ENCODE peak calls at places on chromosomes 6 and 20, in four cellular contexts. K is fibroblast of lung, X is PC-3, L is A549. W is an unnamed sample.

GRCh38 chr20:43322851-43323250 is 133.1 kb upstream of the PTPRT start:
- DNase-seq in K (no peak), L (no peak), X (no peak), W (no peak)

GRCh38 chr6:155782739-155783459 is 327.3 kb upstream of the NOX3 start:
- DNase-seq in L (no peak), X (peak), K (peak), W (no peak)

GRCh38 chr6:93679836-93680235 is 260.5 kb upstream of the EPHA7 start:
- DNase-seq in K (peak), L (no peak), X (no peak), W (no peak)

GRCh38 chr6:149508485-149508884 is 23.7 kb upstream of the ZC3H12D start:
- DNase-seq in L (no peak), X (no peak), K (peak), W (no peak)

GRCh38 chr6:9521152-9521530 is 893.7 kb downstream of the TFAP2A start:
- DNase-seq in L (no peak), X (no peak), K (no peak), W (no peak)

GRCh38 chr20:62117658-62118057 is 4.6 kb upstream of the LSM14B start:
- DNase-seq in L (no peak), X (no peak), K (no peak), W (no peak)

GRCh38 chr6:127243501-127243900 is 23.2 kb upstream of the RNF146 start:
- DNase-seq in K (peak), L (no peak), X (no peak), W (no peak)

GRCh38 chr20:16351415-16351814 is 221.8 kb downstream of the KIF16B start:
- DNase-seq in X (no peak), L (no peak), K (no peak), W (no peak)

GRCh38 chr6:52663120-52663934 is 7.6 kb upstream of the TMEM14A start:
- DNase-seq in L (peak), X (peak), K (peak), W (peak)

GRCh38 chr20:17733781-17734304 is 34.1 kb downstream of the BANF2 start:
- DNase-seq in X (no peak), L (no peak), K (no peak), W (no peak)

GRCh38 chr20:39795401-39796272 is 833.5 kb downstream of the DHX35 start:
- DNase-seq in X (no peak), L (no peak), K (peak), W (no peak)

GRCh38 chr6:43613721-43614395 is 15.2 kb downstream of the GTPBP2 start:
- DNase-seq in K (no peak), X (no peak), L (no peak), W (no peak)

GRCh38 chr20:34475979-34476736 is 40.1 kb upstream of the DYNLRB1 start:
- DNase-seq in K (peak), L (peak), X (peak), W (peak)
- H3K4me2 ChIP-seq in K (no peak), L (peak), X (peak), W (no peak)

GRCh38 chr20:37319120-37319717 is 26.7 kb upstream of the SRC start:
- DNase-seq in K (peak), X (no peak), L (no peak), W (no peak)

GRCh38 chr20:37316775-37317170 is 27.3 kb downstream of the MANBAL start:
- DNase-seq in X (no peak), K (no peak), L (no peak), W (no peak)

GRCh38 chr20:37317316-37317715 is 27.9 kb downstream of the MANBAL start:
- DNase-seq in K (no peak), X (no peak), L (no peak), W (no peak)

GRCh38 chr20:37316116-37316774 is 26.8 kb downstream of the MANBAL start:
- DNase-seq in X (no peak), L (no peak), K (no peak), W (no peak)

GRCh38 chr20:37318046-37318445 is 27.9 kb upstream of the SRC start:
- DNase-seq in X (no peak), K (no peak), L (no peak), W (no peak)
- H3K4me2 ChIP-seq in X (no peak), K (no peak), L (no peak), W (no peak)

GRCh38 chr20:53873249-53873642 is 197.1 kb downstream of the BCAS1 start:
- DNase-seq in K (no peak), L (no peak), X (no peak), W (no peak)
- H3K4me2 ChIP-seq in K (peak), L (peak), X (peak), W (no peak)

GRCh38 chr20:54654460-54654859 is 179.1 kb downstream of the DOK5 start:
- DNase-seq in X (no peak), K (no peak), L (no peak), W (no peak)
- H3K4me2 ChIP-seq in X (no peak), K (no peak), L (no peak), W (peak)

GRCh38 chr6:1848752-1849151 is 239.0 kb downstream of the FOXC1 start:
- DNase-seq in K (no peak), L (no peak), X (no peak), W (no peak)

GRCh38 chr6:1851681-1852456 is 242.2 kb downstream of the FOXC1 start:
- DNase-seq in L (no peak), K (no peak), X (no peak), W (no peak)

GRCh38 chr6:1850581-1851157 is 241.0 kb downstream of the FOXC1 start:
- DNase-seq in K (no peak), L (no peak), X (no peak), W (no peak)

GRCh38 chr6:1846611-1847010 is 236.9 kb downstream of the FOXC1 start:
- DNase-seq in X (no peak), L (no peak), K (no peak), W (no peak)

DNA sequence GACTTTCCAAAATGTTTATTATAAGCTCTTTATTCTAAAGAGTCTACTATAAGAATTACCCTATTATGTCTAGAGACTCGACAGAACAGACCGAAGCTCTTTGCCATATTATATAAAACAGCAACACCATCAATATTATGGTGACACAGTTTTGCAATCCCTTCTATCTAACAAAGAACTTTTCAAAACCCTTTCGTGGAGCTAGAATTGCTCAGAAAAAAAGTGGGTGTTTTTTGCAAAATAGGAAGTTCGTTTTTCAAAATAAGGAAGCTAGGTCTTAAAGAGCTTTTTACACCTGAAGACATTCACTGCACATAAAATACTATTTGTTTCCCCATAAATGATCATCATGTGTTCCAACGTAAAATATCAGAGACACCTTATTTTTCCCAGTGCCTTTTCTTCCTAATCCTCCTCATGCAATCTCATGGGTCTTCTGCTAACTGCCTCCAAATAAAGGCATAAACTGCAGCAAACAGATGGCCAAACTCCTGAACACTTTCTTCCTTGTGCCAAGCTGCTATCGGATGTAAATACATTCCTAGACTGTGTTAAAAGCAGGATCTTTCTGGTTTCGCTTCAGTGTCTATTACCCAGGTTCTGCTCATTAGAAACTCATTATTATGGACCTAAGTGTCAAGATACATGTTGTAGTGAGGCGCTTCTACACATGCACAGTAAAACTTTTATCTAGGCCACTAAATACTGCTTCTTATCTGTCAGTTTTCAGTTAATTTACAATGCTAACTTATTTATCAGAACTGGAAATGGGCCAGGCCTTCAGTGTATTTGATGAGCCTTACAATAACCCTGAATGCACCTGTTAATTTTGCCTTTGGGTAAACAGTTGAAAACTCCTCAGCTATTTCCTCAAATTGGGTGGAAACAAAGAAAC is 240.2 kb downstream of the FOXC1 start:
- DNase-seq in X (no peak), L (no peak), K (no peak), W (no peak)
- H3K4me2 ChIP-seq in X (no peak), L (no peak), K (no peak), W (peak)

GRCh38 chr6:14811760-14812428 is 434.0 kb upstream of the JARID2 start:
- DNase-seq in K (peak), X (no peak), L (no peak), W (no peak)
- H3K4me2 ChIP-seq in K (no peak), X (no peak), L (no peak), W (no peak)

GRCh38 chr20:25686081-25687077 is 10.3 kb downstream of the ZNF337 start:
- DNase-seq in X (no peak), L (no peak), K (no peak), W (no peak)
- H3K4me2 ChIP-seq in X (no peak), L (no peak), K (no peak), W (no peak)

GRCh38 chr20:5126512-5127203 is at the start of gene CDS2:
- DNase-seq in K (peak), X (peak), L (peak), W (peak)

GRCh38 chr20:5131502-5131901 is 4.7 kb downstream of the CDS2 start:
- DNase-seq in L (no peak), X (no peak), K (no peak), W (no peak)

GRCh38 chr20:5127204-5127858 is 523 bp downstream of the CDS2 start:
- DNase-seq in K (peak), X (peak), L (peak), W (peak)

GRCh38 chr20:5127859-5128409 is 1.1 kb downstream of the CDS2 start:
- DNase-seq in X (no peak), L (no peak), K (no peak), W (no peak)

GRCh38 chr20:5128886-5129285 is 2.1 kb downstream of the CDS2 start:
- DNase-seq in K (no peak), X (no peak), L (no peak), W (peak)
- H3K4me2 ChIP-seq in K (peak), X (peak), L (peak), W (peak)

GRCh38 chr6:2899596-2899995 is 3.5 kb downstream of the SERPINB9 start:
- DNase-seq in L (no peak), X (no peak), K (no peak), W (no peak)

GRCh38 chr6:2900821-2901644 is 2.1 kb downstream of the SERPINB9 start:
- DNase-seq in K (no peak), X (no peak), L (no peak), W (no peak)

GRCh38 chr6:2896741-2897140 is 6.4 kb downstream of the SERPINB9 start:
- DNase-seq in X (no peak), L (no peak), K (no peak), W (no peak)

GRCh38 chr6:2902470-2902762 is 693 bp downstream of the SERPINB9 start:
- DNase-seq in L (no peak), X (no peak), K (no peak), W (no peak)

GRCh38 chr6:2900221-2900807 is 2.8 kb downstream of the SERPINB9 start:
- DNase-seq in K (no peak), L (no peak), X (no peak), W (no peak)
- H3K4me2 ChIP-seq in K (no peak), L (no peak), X (no peak), W (peak)

DNA sequence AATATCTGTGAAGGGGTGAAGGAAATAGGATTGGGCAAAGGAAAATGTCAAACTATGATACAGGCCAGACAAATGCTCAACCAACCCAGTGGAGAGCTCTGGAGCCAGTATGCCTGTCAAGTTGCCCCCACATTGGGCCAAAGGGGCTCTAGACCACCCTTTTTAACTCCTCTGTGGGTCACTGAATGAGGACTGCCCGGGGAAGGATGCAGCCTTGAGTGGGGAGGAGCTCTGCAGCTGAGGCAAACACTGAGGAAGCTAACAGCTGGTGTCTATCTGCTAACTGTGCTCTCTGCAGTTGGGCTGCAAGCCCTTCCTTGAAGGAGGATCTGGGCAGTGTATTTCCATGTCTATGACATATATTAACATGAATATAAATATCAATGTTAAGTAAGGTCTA is 98.4 kb upstream of the PRSS16 start:
- DNase-seq in L (no peak), X (no peak), K (no peak), W (no peak)
- H3K4me2 ChIP-seq in L (no peak), X (no peak), K (no peak), W (no peak)